ENCODE peak calls at places on chromosome 2, in seven cellular contexts. One of them, this sample, is unnamed.

GRCh38 chr2:109187711-109188484 is 58.9 kb downstream of the SH3RF3 start:
- DNase-seq in HFF-Myc: no peak
- DNase-seq in AG04450: no peak
- DNase-seq in adrenal gland: no peak
- DNase-seq in cardiac fibroblast: no peak
- DNase-seq in fibroblast of mammary gland: no peak
- DNase-seq in fibroblast of villous mesenchyme: no peak
- DNase-seq in this sample: no peak

GRCh38 chr2:73986085-73986680 is 1.5 kb downstream of the TET3 start:
- DNase-seq in adrenal gland: no peak
- DNase-seq in fibroblast of villous mesenchyme: no peak
- DNase-seq in HFF-Myc: no peak
- DNase-seq in AG04450: no peak
- DNase-seq in fibroblast of mammary gland: no peak
- DNase-seq in cardiac fibroblast: no peak
- DNase-seq in this sample: no peak

GRCh38 chr2:44730583-44730982 is 210.9 kb upstream of the SIX3 start:
- DNase-seq in AG04450: no peak
- DNase-seq in cardiac fibroblast: no peak
- DNase-seq in HFF-Myc: no peak
- DNase-seq in fibroblast of villous mesenchyme: no peak
- DNase-seq in fibroblast of mammary gland: no peak
- DNase-seq in adrenal gland: no peak
- DNase-seq in this sample: no peak

GRCh38 chr2:160940271-160940670 is 220.0 kb upstream of the TANK start:
- DNase-seq in cardiac fibroblast: no peak
- DNase-seq in fibroblast of villous mesenchyme: no peak
- DNase-seq in HFF-Myc: no peak
- DNase-seq in AG04450: no peak
- DNase-seq in fibroblast of mammary gland: peak; percentile 49
- DNase-seq in adrenal gland: no peak
- DNase-seq in this sample: no peak

GRCh38 chr2:176419591-176420071 is 150.4 kb downstream of the MTX2 start:
- DNase-seq in AG04450: peak; percentile 57
- DNase-seq in adrenal gland: no peak
- DNase-seq in HFF-Myc: peak; percentile 36
- DNase-seq in fibroblast of villous mesenchyme: peak; percentile 57
- DNase-seq in cardiac fibroblast: peak; percentile 65
- DNase-seq in fibroblast of mammary gland: peak; percentile 80
- DNase-seq in this sample: no peak

GRCh38 chr2:126635281-126635680 is 20.7 kb upstream of the GYPC start:
- DNase-seq in adrenal gland: peak; percentile 35
- DNase-seq in HFF-Myc: no peak
- DNase-seq in fibroblast of villous mesenchyme: peak; percentile 85
- DNase-seq in cardiac fibroblast: peak; percentile 97
- DNase-seq in fibroblast of mammary gland: peak; percentile 89
- DNase-seq in AG04450: no peak
- DNase-seq in this sample: no peak

GRCh38 chr2:105959357-105959756 is 214.6 kb downstream of the NCK2 start:
- DNase-seq in cardiac fibroblast: no peak
- DNase-seq in fibroblast of mammary gland: no peak
- DNase-seq in HFF-Myc: no peak
- DNase-seq in fibroblast of villous mesenchyme: no peak
- DNase-seq in adrenal gland: no peak
- DNase-seq in AG04450: no peak
- DNase-seq in this sample: no peak

GRCh38 chr2:147869934-147870333 is 25.1 kb downstream of the ACVR2A start:
- DNase-seq in AG04450: no peak
- DNase-seq in cardiac fibroblast: no peak
- DNase-seq in HFF-Myc: no peak
- DNase-seq in fibroblast of villous mesenchyme: no peak
- DNase-seq in adrenal gland: no peak
- DNase-seq in fibroblast of mammary gland: no peak
- DNase-seq in this sample: no peak

GRCh38 chr2:128445533-128445900 is 126.8 kb upstream of the HS6ST1 start:
- DNase-seq in AG04450: no peak
- DNase-seq in adrenal gland: peak; percentile 11
- DNase-seq in cardiac fibroblast: no peak
- DNase-seq in HFF-Myc: no peak
- DNase-seq in fibroblast of villous mesenchyme: no peak
- DNase-seq in fibroblast of mammary gland: no peak
- DNase-seq in this sample: no peak

GRCh38 chr2:214450118-214450894 is 39.5 kb downstream of the VWC2L start:
- DNase-seq in cardiac fibroblast: no peak
- DNase-seq in fibroblast of villous mesenchyme: no peak
- DNase-seq in adrenal gland: no peak
- DNase-seq in fibroblast of mammary gland: no peak
- DNase-seq in HFF-Myc: no peak
- DNase-seq in AG04450: no peak
- DNase-seq in this sample: no peak

GRCh38 chr2:235765181-235765820 is 271.5 kb downstream of the AGAP1 start:
- DNase-seq in AG04450: peak; percentile 15
- DNase-seq in adrenal gland: no peak
- DNase-seq in cardiac fibroblast: peak; percentile 56
- DNase-seq in fibroblast of villous mesenchyme: peak; percentile 73
- DNase-seq in fibroblast of mammary gland: peak; percentile 99
- DNase-seq in HFF-Myc: peak; percentile 71
- DNase-seq in this sample: no peak

GRCh38 chr2:217989221-217989948 is 13.4 kb downstream of the TNS1 start:
- DNase-seq in AG04450: no peak
- DNase-seq in fibroblast of mammary gland: no peak
- DNase-seq in fibroblast of villous mesenchyme: no peak
- DNase-seq in HFF-Myc: no peak
- DNase-seq in adrenal gland: peak; percentile 34
- DNase-seq in cardiac fibroblast: no peak
- DNase-seq in this sample: no peak

GRCh38 chr2:185245806-185246205 is 492.8 kb upstream of the FSIP2 start:
- DNase-seq in adrenal gland: no peak
- DNase-seq in AG04450: no peak
- DNase-seq in fibroblast of villous mesenchyme: no peak
- DNase-seq in fibroblast of mammary gland: no peak
- DNase-seq in cardiac fibroblast: peak; percentile 1
- DNase-seq in HFF-Myc: no peak
- DNase-seq in this sample: no peak

GRCh38 chr2:190533968-190534309 is 583 bp downstream of the NEMP2 start:
- DNase-seq in cardiac fibroblast: no peak
- DNase-seq in HFF-Myc: no peak
- DNase-seq in fibroblast of villous mesenchyme: peak; percentile 55
- DNase-seq in adrenal gland: peak; percentile 50
- DNase-seq in AG04450: no peak
- DNase-seq in fibroblast of mammary gland: no peak
- DNase-seq in this sample: no peak

GRCh38 chr2:231923951-231924888 is 2.0 kb downstream of the NPPC start:
- DNase-seq in fibroblast of villous mesenchyme: no peak
- DNase-seq in AG04450: no peak
- DNase-seq in cardiac fibroblast: no peak
- DNase-seq in adrenal gland: no peak
- DNase-seq in HFF-Myc: no peak
- DNase-seq in fibroblast of mammary gland: no peak
- DNase-seq in this sample: no peak

GRCh38 chr2:25270061-25270460 is 71.7 kb downstream of the DNMT3A start:
- DNase-seq in fibroblast of villous mesenchyme: no peak
- DNase-seq in fibroblast of mammary gland: no peak
- DNase-seq in AG04450: no peak
- DNase-seq in cardiac fibroblast: no peak
- DNase-seq in HFF-Myc: no peak
- DNase-seq in adrenal gland: no peak
- DNase-seq in this sample: no peak

GRCh38 chr2:200462136-200462710 is 47.6 kb downstream of the KCTD18 start:
- DNase-seq in AG04450: no peak
- DNase-seq in fibroblast of villous mesenchyme: peak; percentile 76
- DNase-seq in cardiac fibroblast: no peak
- DNase-seq in HFF-Myc: no peak
- DNase-seq in adrenal gland: no peak
- DNase-seq in fibroblast of mammary gland: no peak
- DNase-seq in this sample: no peak

GRCh38 chr2:195407782-195408181 is 249.2 kb upstream of the SLC39A10 start:
- DNase-seq in HFF-Myc: no peak
- DNase-seq in AG04450: no peak
- DNase-seq in cardiac fibroblast: no peak
- DNase-seq in fibroblast of villous mesenchyme: peak; percentile 40
- DNase-seq in adrenal gland: no peak
- DNase-seq in fibroblast of mammary gland: peak; percentile 56
- DNase-seq in this sample: no peak

GRCh38 chr2:20135631-20136050 is 84.2 kb upstream of the LAPTM4A start:
- DNase-seq in HFF-Myc: no peak
- DNase-seq in AG04450: no peak
- DNase-seq in adrenal gland: peak; percentile 83
- DNase-seq in cardiac fibroblast: peak; percentile 77
- DNase-seq in fibroblast of villous mesenchyme: peak; percentile 70
- DNase-seq in fibroblast of mammary gland: peak; percentile 64
- DNase-seq in this sample: peak; percentile 87

DNA sequence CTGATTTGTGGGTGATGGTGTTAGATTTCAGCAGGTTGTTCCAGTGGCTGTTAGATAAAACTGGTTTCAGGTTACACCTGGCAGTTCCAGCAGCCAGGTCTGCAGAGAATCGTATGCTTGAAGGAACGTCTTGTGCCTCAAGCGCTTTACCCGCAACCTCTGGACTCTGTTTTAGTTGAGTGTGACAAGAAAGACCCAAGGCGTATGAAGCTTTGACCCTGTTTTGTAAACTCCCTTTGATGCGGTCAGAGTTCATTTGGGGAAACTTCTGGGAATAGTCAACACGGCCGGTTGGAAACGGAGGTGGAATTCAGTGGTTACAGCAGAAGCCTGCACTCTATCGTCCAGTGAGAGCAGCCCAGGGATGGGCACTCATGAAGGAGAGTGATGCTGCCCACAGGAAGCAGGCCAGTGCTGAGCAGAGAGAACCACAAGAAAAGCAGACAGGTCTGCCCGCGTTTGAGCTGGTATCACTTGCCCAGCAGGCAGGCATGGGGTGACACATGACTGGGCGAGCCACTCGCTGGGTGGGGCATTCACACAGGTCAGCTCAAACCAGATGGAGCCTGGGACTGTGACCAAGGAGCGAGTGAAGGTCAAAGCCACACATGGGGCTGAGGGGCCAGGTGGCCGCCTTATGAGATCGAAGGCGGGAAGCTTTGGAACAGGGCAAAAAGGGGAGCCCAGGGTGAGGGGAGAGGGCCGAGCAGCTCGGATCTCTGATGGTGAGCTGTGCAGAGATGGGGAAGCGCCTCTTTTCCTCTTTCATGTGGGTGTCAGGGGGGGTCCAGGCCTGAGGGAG is 99.6 kb upstream of the MBOAT2 start:
- DNase-seq in cardiac fibroblast: no peak
- DNase-seq in AG04450: no peak
- DNase-seq in adrenal gland: no peak
- DNase-seq in fibroblast of villous mesenchyme: peak; percentile 75
- DNase-seq in fibroblast of mammary gland: no peak
- DNase-seq in HFF-Myc: no peak
- DNase-seq in this sample: no peak
- TF ChIP-seq CTCF in cardiac fibroblast: no peak
- TF ChIP-seq CTCF in AG04450: peak; percentile 5
- TF ChIP-seq CTCF in adrenal gland: no peak
- TF ChIP-seq CTCF in fibroblast of villous mesenchyme: peak; percentile 18
- TF ChIP-seq CTCF in fibroblast of mammary gland: no peak
- TF ChIP-seq CTCF in HFF-Myc: no peak
- TF ChIP-seq CTCF in this sample: no peak

DNA sequence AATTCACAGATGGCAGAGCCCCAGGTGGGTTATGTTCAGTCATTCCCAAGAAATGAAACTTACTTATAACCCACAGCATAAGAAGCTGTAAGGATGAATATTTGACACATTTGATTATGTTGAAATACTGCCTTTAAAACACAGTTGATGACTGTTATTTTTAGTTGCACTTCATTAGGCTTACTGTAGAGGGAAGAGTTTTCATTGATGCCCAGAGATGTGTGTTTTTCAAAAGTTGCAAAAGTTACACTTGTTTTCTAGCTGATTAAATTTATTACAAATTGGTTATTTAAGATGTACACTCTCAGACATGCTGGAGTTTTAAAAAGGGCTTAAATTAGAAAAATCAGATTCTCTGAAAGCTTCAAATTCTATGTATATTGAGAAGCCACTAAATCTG is 506.1 kb downstream of the PARD3B start:
- DNase-seq in cardiac fibroblast: no peak
- DNase-seq in fibroblast of villous mesenchyme: peak; percentile 11
- DNase-seq in HFF-Myc: no peak
- DNase-seq in AG04450: no peak
- DNase-seq in adrenal gland: no peak
- DNase-seq in fibroblast of mammary gland: peak; percentile 14
- DNase-seq in this sample: no peak
- TF ChIP-seq CTCF in cardiac fibroblast: peak; percentile 18
- TF ChIP-seq CTCF in fibroblast of villous mesenchyme: peak; percentile 38
- TF ChIP-seq CTCF in HFF-Myc: no peak
- TF ChIP-seq CTCF in AG04450: peak; percentile 49
- TF ChIP-seq CTCF in adrenal gland: no peak
- TF ChIP-seq CTCF in fibroblast of mammary gland: peak; percentile 43
- TF ChIP-seq CTCF in this sample: no peak

DNA sequence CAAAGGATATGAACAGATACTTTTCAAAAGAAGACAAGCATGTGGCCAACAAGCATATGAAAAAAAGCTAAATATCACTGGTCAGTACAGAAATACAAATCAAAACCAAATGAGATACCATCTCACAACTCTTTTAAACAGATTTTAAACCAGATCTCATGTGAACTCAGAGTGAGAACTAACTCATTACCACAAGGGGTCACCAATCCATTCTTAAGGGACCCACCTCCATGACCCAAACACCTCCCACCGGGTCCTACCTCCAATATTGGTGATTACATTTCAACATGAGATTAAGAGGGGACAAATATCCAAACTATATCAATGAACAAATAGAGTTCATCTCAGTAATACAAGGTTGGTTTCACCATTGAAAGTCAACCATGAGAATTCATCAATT is 319.8 kb upstream of the GULP1 start:
- DNase-seq in HFF-Myc: no peak
- DNase-seq in fibroblast of villous mesenchyme: no peak
- DNase-seq in AG04450: no peak
- DNase-seq in cardiac fibroblast: no peak
- DNase-seq in adrenal gland: no peak
- DNase-seq in fibroblast of mammary gland: no peak
- DNase-seq in this sample: no peak
- TF ChIP-seq CTCF in HFF-Myc: no peak
- TF ChIP-seq CTCF in fibroblast of villous mesenchyme: peak; percentile 11
- TF ChIP-seq CTCF in AG04450: no peak
- TF ChIP-seq CTCF in cardiac fibroblast: no peak
- TF ChIP-seq CTCF in adrenal gland: no peak
- TF ChIP-seq CTCF in fibroblast of mammary gland: no peak
- TF ChIP-seq CTCF in this sample: no peak

DNA sequence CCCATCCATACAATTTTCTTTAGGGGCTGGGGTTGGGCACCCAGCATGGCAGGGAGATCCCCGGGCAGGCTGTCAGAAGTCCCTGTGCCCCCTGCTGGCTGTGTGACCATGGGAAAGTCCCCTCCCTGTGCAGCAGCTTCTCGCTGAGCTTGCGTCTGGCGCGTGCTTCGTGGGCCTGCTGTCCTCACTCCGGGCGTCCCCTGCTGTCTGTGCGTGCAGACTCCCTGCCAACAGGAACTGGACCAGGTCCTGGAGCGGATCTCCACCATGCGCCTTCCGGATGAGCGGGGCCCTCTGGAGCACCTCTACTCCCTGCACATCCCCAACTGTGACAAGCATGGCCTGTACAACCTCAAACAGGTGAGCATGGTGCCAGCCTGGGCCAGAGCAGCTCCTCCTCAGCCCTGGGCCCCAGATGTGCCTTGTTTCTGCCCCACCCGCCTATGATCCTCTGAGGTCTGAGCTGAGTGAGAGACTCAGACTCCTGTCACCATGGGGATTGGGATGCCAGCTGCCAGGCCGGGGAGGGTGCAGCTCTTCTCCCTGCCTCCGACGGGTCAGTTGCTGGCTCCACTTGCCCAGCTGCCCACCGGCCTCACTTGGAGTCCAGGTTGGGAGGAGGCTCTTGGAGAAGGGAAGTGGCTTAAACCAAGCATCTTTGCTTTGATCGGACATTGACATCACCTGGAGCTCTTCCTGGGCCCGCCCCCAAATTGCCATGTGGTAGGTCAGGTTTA is 28.6 kb downstream of the IGFBP2 start:
- DNase-seq in adrenal gland: no peak
- DNase-seq in cardiac fibroblast: no peak
- DNase-seq in fibroblast of villous mesenchyme: no peak
- DNase-seq in HFF-Myc: no peak
- DNase-seq in fibroblast of mammary gland: no peak
- DNase-seq in AG04450: no peak
- DNase-seq in this sample: peak; percentile 52
- TF ChIP-seq CTCF in adrenal gland: no peak
- TF ChIP-seq CTCF in cardiac fibroblast: peak; percentile 17
- TF ChIP-seq CTCF in fibroblast of villous mesenchyme: peak; percentile 24
- TF ChIP-seq CTCF in HFF-Myc: peak; percentile 26
- TF ChIP-seq CTCF in fibroblast of mammary gland: no peak
- TF ChIP-seq CTCF in AG04450: no peak
- TF ChIP-seq CTCF in this sample: no peak